ENCODE peak calls at places on chromosomes 7 and 10, in nine cellular contexts. S is keratinocyte, J is progenitor cell of endocrine pancreas, H is SK-N-SH, E is fibroblast of the aortic adventitia, B is AG04449, U is AG09309, X is Calu3, Y is coronary artery. G is an unnamed sample.

GRCh38 chr10:88642991-88643390 is 21.3 kb upstream of the LIPF start:
- DNase-seq in S (no peak), J (no peak), H (no peak), E (peak), B (no peak), U (no peak), X (no peak), Y (no peak), G (no peak)

GRCh38 chr10:46094931-46095755 is 49.1 kb upstream of the MSMB start:
- DNase-seq in S (no peak), J (no peak), H (peak), E (no peak), B (no peak), U (no peak), X (no peak), Y (peak), G (no peak)

GRCh38 chr7:28239823-28240204 is 59.2 kb upstream of the JAZF1 start:
- DNase-seq in S (no peak), J (no peak), H (no peak), E (no peak), B (no peak), U (no peak), X (no peak), Y (no peak), G (no peak)

GRCh38 chr10:103491729-103492364 is 1.7 kb upstream of the NEURL1 start:
- DNase-seq in S (peak), J (no peak), H (peak), E (peak), B (peak), U (peak), X (no peak), Y (no peak), G (no peak)

GRCh38 chr10:103618575-103619423 is 125.3 kb downstream of the NEURL1 start:
- DNase-seq in S (no peak), J (no peak), H (peak), E (peak), B (no peak), U (peak), X (no peak), Y (peak), G (no peak)

GRCh38 chr10:43863859-43864591 is 215.3 kb upstream of the ZNF32 start:
- DNase-seq in S (no peak), J (no peak), H (no peak), E (peak), B (no peak), U (peak), X (peak), Y (peak), G (no peak)

GRCh38 chr10:133124357-133125211 is 35.4 kb upstream of the KNDC1 start:
- DNase-seq in S (no peak), J (peak), H (peak), E (peak), B (no peak), U (no peak), X (peak), Y (no peak), G (peak)

GRCh38 chr10:97633921-97634320 is 621 bp upstream of the MORN4 start:
- DNase-seq in S (no peak), J (no peak), H (no peak), E (no peak), B (no peak), U (no peak), X (peak), Y (no peak), G (no peak)

GRCh38 chr10:80497187-80498038 is 40.3 kb upstream of the SH2D4B start:
- DNase-seq in S (no peak), J (no peak), H (no peak), E (peak), B (no peak), U (no peak), X (no peak), Y (no peak), G (no peak)

GRCh38 chr10:9158675-9159074 is 1104.2 kb downstream of the GATA3 start:
- DNase-seq in S (peak), J (no peak), H (no peak), E (no peak), B (no peak), U (no peak), X (no peak), Y (no peak), G (no peak)

GRCh38 chr7:151174246-151175046 is 7.0 kb upstream of the GBX1 start:
- DNase-seq in S (no peak), J (no peak), H (no peak), E (peak), B (no peak), U (no peak), X (no peak), Y (peak), G (no peak)

GRCh38 chr7:94375713-94376112 is 19.0 kb upstream of the COL1A2 start:
- DNase-seq in S (no peak), J (no peak), H (no peak), E (peak), B (peak), U (peak), X (no peak), Y (no peak), G (no peak)

GRCh38 chr10:29007748-29008610 is 280.9 kb upstream of the LYZL1 start:
- DNase-seq in S (no peak), J (no peak), H (no peak), E (no peak), B (no peak), U (no peak), X (no peak), Y (no peak), G (no peak)

GRCh38 chr7:73839290-73839689 is 3.0 kb downstream of the METTL27 start:
- DNase-seq in S (no peak), J (no peak), H (no peak), E (no peak), B (no peak), U (no peak), X (no peak), Y (no peak), G (no peak)

GRCh38 chr10:103921750-103922195 is 3.8 kb upstream of the STN1 start:
- DNase-seq in S (no peak), J (no peak), H (no peak), E (peak), B (no peak), U (no peak), X (peak), Y (no peak), G (no peak)

GRCh38 chr7:154744226-154744860 is 258.6 kb downstream of the PAXIP1 start:
- DNase-seq in S (no peak), J (peak), H (peak), E (no peak), B (no peak), U (no peak), X (peak), Y (no peak), G (peak)

GRCh38 chr10:28302668-28303488 is at the start of gene MPP7:
- DNase-seq in S (peak), J (peak), H (peak), E (peak), B (peak), U (peak), X (peak), Y (peak), G (peak)

GRCh38 chr7:107922891-107923290 is 31.9 kb downstream of the DLD start:
- DNase-seq in S (no peak), J (no peak), H (no peak), E (no peak), B (no peak), U (no peak), X (no peak), Y (no peak), G (no peak)

GRCh38 chr10:677750-678661 is 11.5 kb downstream of the DIP2C start:
- DNase-seq in S (no peak), J (no peak), H (no peak), E (no peak), B (no peak), U (no peak), X (no peak), Y (no peak), G (no peak)

GRCh38 chr7:2309889-2310331 is 4.3 kb downstream of the SNX8 start:
- DNase-seq in S (no peak), J (no peak), H (no peak), E (no peak), B (peak), U (no peak), X (no peak), Y (no peak), G (no peak)

GRCh38 chr7:412731-413356 is 106.8 kb downstream of the PDGFA start:
- DNase-seq in S (no peak), J (no peak), H (no peak), E (no peak), B (no peak), U (no peak), X (no peak), Y (no peak), G (no peak)

GRCh38 chr10:22505923-22506685 is 160.8 kb downstream of the SPAG6 start:
- DNase-seq in S (no peak), J (no peak), H (no peak), E (no peak), B (no peak), U (peak), X (no peak), Y (no peak), G (no peak)

GRCh38 chr7:70289067-70289466 is 690.8 kb downstream of the AUTS2 start:
- DNase-seq in S (no peak), J (no peak), H (no peak), E (peak), B (no peak), U (no peak), X (no peak), Y (no peak), G (no peak)

GRCh38 chr7:121328508-121329459 is at the start of gene WNT16:
- DNase-seq in S (no peak), J (no peak), H (peak), E (no peak), B (no peak), U (no peak), X (no peak), Y (no peak), G (peak)

GRCh38 chr7:124440081-124440480 is 325.5 kb downstream of the GPR37 start:
- DNase-seq in S (no peak), J (no peak), H (no peak), E (no peak), B (no peak), U (no peak), X (no peak), Y (no peak), G (no peak)

GRCh38 chr7:75905785-75906604 is 9.0 kb upstream of the POR start:
- DNase-seq in S (no peak), J (no peak), H (no peak), E (peak), B (no peak), U (peak), X (peak), Y (peak), G (peak)

GRCh38 chr10:89563861-89564478 is 28.6 kb upstream of the SLC16A12 start:
- DNase-seq in S (peak), J (no peak), H (peak), E (peak), B (no peak), U (no peak), X (peak), Y (no peak), G (peak)

GRCh38 chr10:100909506-100910260 is 3.1 kb upstream of the SLF2 start:
- DNase-seq in S (no peak), J (no peak), H (no peak), E (no peak), B (no peak), U (no peak), X (no peak), Y (no peak), G (no peak)

GRCh38 chr10:79479283-79479909 is 32.9 kb upstream of the EIF5AL1 start:
- DNase-seq in S (no peak), J (no peak), H (no peak), E (no peak), B (no peak), U (no peak), X (no peak), Y (no peak), G (no peak)

GRCh38 chr10:110764378-110764777 is 107.3 kb upstream of the PDCD4 start:
- DNase-seq in S (no peak), J (no peak), H (no peak), E (no peak), B (no peak), U (no peak), X (no peak), Y (no peak), G (no peak)

GRCh38 chr7:108211382-108212201 is 81.4 kb upstream of the LAMB4 start:
- DNase-seq in S (no peak), J (no peak), H (no peak), E (peak), B (no peak), U (no peak), X (peak), Y (no peak), G (no peak)

GRCh38 chr10:55063817-55064216 is 262.8 kb upstream of the PCDH15 start:
- DNase-seq in S (no peak), J (no peak), H (no peak), E (no peak), B (no peak), U (no peak), X (no peak), Y (no peak), G (no peak)

GRCh38 chr10:91604936-91605534 is 27.8 kb downstream of the PPP1R3C start:
- DNase-seq in S (no peak), J (no peak), H (no peak), E (peak), B (peak), U (no peak), X (no peak), Y (no peak), G (no peak)

GRCh38 chr10:113094114-113094486 is 144.1 kb downstream of the TCF7L2 start:
- DNase-seq in S (no peak), J (no peak), H (no peak), E (no peak), B (no peak), U (peak), X (no peak), Y (no peak), G (no peak)

GRCh38 chr10:73117976-73118743 is 7.9 kb downstream of the NUDT13 start:
- DNase-seq in S (no peak), J (no peak), H (no peak), E (peak), B (no peak), U (no peak), X (no peak), Y (no peak), G (no peak)

GRCh38 chr10:98433881-98434732 is 12.6 kb downstream of the HPS1 start:
- DNase-seq in S (no peak), J (no peak), H (no peak), E (no peak), B (no peak), U (no peak), X (peak), Y (no peak), G (no peak)

GRCh38 chr10:86139066-86139657 is 227.4 kb downstream of the GRID1 start:
- DNase-seq in S (no peak), J (no peak), H (no peak), E (no peak), B (no peak), U (no peak), X (peak), Y (no peak), G (peak)
- TF ChIP-seq CTCF in S (no peak), J (peak), H (peak), E (no peak), B (no peak), U (peak), X (no peak), Y (no peak), G (peak)

GRCh38 chr10:60869916-60870728 is 73.9 kb downstream of the RHOBTB1 start:
- DNase-seq in S (no peak), J (no peak), H (no peak), E (no peak), B (no peak), U (no peak), X (no peak), Y (no peak), G (no peak)
- TF ChIP-seq CTCF in S (no peak), J (peak), H (peak), E (no peak), B (no peak), U (peak), X (no peak), Y (no peak), G (no peak)

GRCh38 chr10:95391570-95392249 is 100.9 kb upstream of the PDLIM1 start:
- DNase-seq in S (no peak), J (no peak), H (no peak), E (peak), B (no peak), U (no peak), X (no peak), Y (no peak), G (no peak)
- TF ChIP-seq CTCF in S (no peak), J (no peak), H (no peak), E (peak), B (peak), U (peak), X (no peak), Y (no peak), G (no peak)

GRCh38 chr10:131905279-131905595 is 4.4 kb downstream of the PPP2R2D start:
- DNase-seq in S (no peak), J (no peak), H (no peak), E (no peak), B (no peak), U (no peak), X (no peak), Y (no peak), G (no peak)
- TF ChIP-seq CTCF in S (no peak), J (no peak), H (no peak), E (no peak), B (no peak), U (no peak), X (no peak), Y (no peak), G (no peak)

GRCh38 chr10:33328253-33328652 is 6.2 kb downstream of the NRP1 start:
- DNase-seq in S (no peak), J (no peak), H (no peak), E (no peak), B (no peak), U (no peak), X (no peak), Y (no peak), G (no peak)

GRCh38 chr10:33326897-33327296 is 7.6 kb downstream of the NRP1 start:
- DNase-seq in S (no peak), J (no peak), H (no peak), E (no peak), B (no peak), U (no peak), X (no peak), Y (no peak), G (no peak)

GRCh38 chr10:33329178-33329577 is 5.3 kb downstream of the NRP1 start:
- DNase-seq in S (no peak), J (no peak), H (no peak), E (no peak), B (no peak), U (no peak), X (no peak), Y (no peak), G (no peak)

GRCh38 chr10:33325929-33326328 is 8.5 kb downstream of the NRP1 start:
- DNase-seq in S (no peak), J (no peak), H (no peak), E (no peak), B (no peak), U (no peak), X (no peak), Y (no peak), G (no peak)

DNA sequence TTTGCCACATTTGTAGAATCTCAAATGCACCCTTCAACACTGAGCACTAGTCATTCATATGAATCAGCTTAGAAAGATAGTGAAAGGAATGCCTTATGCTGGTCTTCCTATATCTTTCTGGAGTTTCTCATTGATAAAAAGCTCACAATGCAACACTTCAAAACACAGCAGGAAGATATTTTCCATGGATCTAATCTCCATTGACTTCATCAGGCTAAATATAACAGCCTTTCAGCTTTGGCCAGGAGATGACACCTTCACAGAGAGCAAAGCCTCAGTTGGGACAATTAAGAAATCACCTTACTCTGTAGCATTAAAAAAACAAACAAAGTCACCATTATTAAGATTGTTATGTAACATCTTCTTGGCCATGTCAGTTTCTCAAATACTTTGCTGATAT is 6.7 kb downstream of the NRP1 start:
- DNase-seq in S (no peak), J (no peak), H (no peak), E (peak), B (no peak), U (no peak), X (no peak), Y (no peak), G (no peak)
- TF ChIP-seq CTCF in S (peak), J (peak), H (peak), E (peak), B (peak), U (peak), X (no peak), Y (no peak), G (no peak)

DNA sequence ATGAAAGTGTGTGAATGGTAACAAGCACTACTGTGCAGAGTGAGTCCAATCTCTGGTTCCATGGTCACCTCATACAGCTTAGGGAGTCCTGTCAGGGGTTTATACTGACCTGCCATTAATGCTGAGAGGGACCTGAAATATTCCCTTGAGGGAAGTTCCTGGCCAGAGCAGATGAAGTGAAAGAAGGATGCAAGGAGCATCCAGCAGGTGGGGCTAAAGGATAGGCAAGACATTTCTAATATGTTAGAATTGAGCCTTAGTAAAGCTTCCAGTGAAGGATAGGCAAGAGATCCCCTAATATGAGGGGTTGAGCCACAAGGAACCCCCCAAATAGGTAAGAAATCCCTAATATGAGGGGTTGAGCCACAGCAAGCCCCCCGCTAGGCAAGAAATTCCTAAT is 25.5 kb upstream of the FAM221A start:
- DNase-seq in S (no peak), J (no peak), H (peak), E (peak), B (no peak), U (no peak), X (peak), Y (no peak), G (no peak)
- TF ChIP-seq CTCF in S (no peak), J (no peak), H (peak), E (peak), B (no peak), U (peak), X (peak), Y (no peak), G (no peak)

GRCh38 chr7:113122657-113123252 is 4.4 kb upstream of the SMIM30 start:
- DNase-seq in S (no peak), J (no peak), H (no peak), E (no peak), B (no peak), U (no peak), X (no peak), Y (no peak), G (no peak)

GRCh38 chr7:113120647-113121046 is 2.3 kb upstream of the SMIM30 start:
- DNase-seq in S (no peak), J (no peak), H (peak), E (peak), B (no peak), U (no peak), X (no peak), Y (no peak), G (no peak)

GRCh38 chr7:113113912-113114311 is 4.4 kb downstream of the SMIM30 start:
- DNase-seq in S (no peak), J (no peak), H (peak), E (peak), B (no peak), U (no peak), X (peak), Y (no peak), G (no peak)

GRCh38 chr7:113118074-113118959 is at the start of gene SMIM30:
- DNase-seq in S (no peak), J (peak), H (peak), E (peak), B (peak), U (peak), X (peak), Y (peak), G (peak)

GRCh38 chr7:113119429-113119828 is 1.1 kb upstream of the SMIM30 start:
- DNase-seq in S (no peak), J (no peak), H (no peak), E (no peak), B (no peak), U (no peak), X (no peak), Y (no peak), G (no peak)
- TF ChIP-seq CTCF in S (no peak), J (no peak), H (no peak), E (no peak), B (no peak), U (no peak), X (no peak), Y (no peak), G (no peak)

G was measured in endothelial cell.